ENCODE peak calls at places on chromosomes 3 and 15, in eight cellular contexts. W is CD4-positive, alpha-beta T cell; X is cardiac muscle cell; B is GM12878; I is tibial artery; U is CD8-positive, alpha-beta T cell; H is ovary; S is CD4-positive, alpha-beta memory T cell. Q is an unnamed sample.

GRCh38 chr3:172334743-172335142 is 113.5 kb downstream of the GHSR start:
- DNase-seq in W (no peak), X (no peak), B (no peak), I (no peak), U (no peak), H (no peak), S (no peak), Q (no peak)

GRCh38 chr15:66004618-66005262 is 135.4 kb downstream of the RAB11A start:
- DNase-seq in W (no peak), X (peak; percentile 83), B (no peak), I (no peak), U (no peak), H (peak; percentile 40), S (no peak), Q (no peak)

GRCh38 chr3:124883191-124883747 is 3.9 kb downstream of the ITGB5 start:
- DNase-seq in W (no peak), X (no peak), B (no peak), I (no peak), U (no peak), H (no peak), S (no peak), Q (no peak)

GRCh38 chr3:105823149-105823866 is 45.5 kb downstream of the CBLB start:
- DNase-seq in W (no peak), X (no peak), B (no peak), I (no peak), U (no peak), H (no peak), S (no peak), Q (no peak)

GRCh38 chr3:159872374-159873109 is 116.1 kb upstream of the IL12A start:
- DNase-seq in W (no peak), X (no peak), B (no peak), I (no peak), U (no peak), H (no peak), S (no peak), Q (peak; percentile 84)

GRCh38 chr3:101940521-101940992 is 91.2 kb downstream of the NFKBIZ start:
- DNase-seq in W (no peak), X (peak; percentile 89), B (no peak), I (no peak), U (no peak), H (peak; percentile 46), S (peak; percentile 6), Q (no peak)

GRCh38 chr3:114846779-114847178 is 300.3 kb downstream of the ZBTB20 start:
- DNase-seq in W (no peak), X (no peak), B (no peak), I (no peak), U (no peak), H (no peak), S (no peak), Q (no peak)

GRCh38 chr3:39064646-39065045 is 12.8 kb downstream of the WDR48 start:
- DNase-seq in W (no peak), X (no peak), B (no peak), I (no peak), U (no peak), H (no peak), S (no peak), Q (no peak)

GRCh38 chr3:56368860-56369259 is 99.4 kb downstream of the ERC2 start:
- DNase-seq in W (no peak), X (no peak), B (no peak), I (no peak), U (no peak), H (no peak), S (no peak), Q (no peak)

GRCh38 chr3:50961361-50961760 is 286.6 kb downstream of the DOCK3 start:
- DNase-seq in W (no peak), X (no peak), B (no peak), I (no peak), U (no peak), H (no peak), S (no peak), Q (no peak)

GRCh38 chr15:71646767-71647478 is 163.4 kb upstream of the NR2E3 start:
- DNase-seq in W (no peak), X (no peak), B (no peak), I (no peak), U (no peak), H (no peak), S (no peak), Q (no peak)

GRCh38 chr3:133662256-133662773 is 574 bp upstream of the TOPBP1 start:
- DNase-seq in W (no peak), X (no peak), B (no peak), I (no peak), U (no peak), H (no peak), S (no peak), Q (no peak)

GRCh38 chr15:66997212-66997611 is 68.2 kb upstream of the SMAD3 start:
- DNase-seq in W (no peak), X (no peak), B (no peak), I (no peak), U (no peak), H (no peak), S (no peak), Q (no peak)

GRCh38 chr15:74525946-74526345 is 15.1 kb upstream of the ARID3B start:
- DNase-seq in W (no peak), X (no peak), B (no peak), I (no peak), U (no peak), H (no peak), S (no peak), Q (peak; percentile 85)

GRCh38 chr3:10485806-10486205 is 19.6 kb downstream of the ATP2B2 start:
- DNase-seq in W (no peak), X (no peak), B (no peak), I (no peak), U (no peak), H (no peak), S (no peak), Q (no peak)

DNA sequence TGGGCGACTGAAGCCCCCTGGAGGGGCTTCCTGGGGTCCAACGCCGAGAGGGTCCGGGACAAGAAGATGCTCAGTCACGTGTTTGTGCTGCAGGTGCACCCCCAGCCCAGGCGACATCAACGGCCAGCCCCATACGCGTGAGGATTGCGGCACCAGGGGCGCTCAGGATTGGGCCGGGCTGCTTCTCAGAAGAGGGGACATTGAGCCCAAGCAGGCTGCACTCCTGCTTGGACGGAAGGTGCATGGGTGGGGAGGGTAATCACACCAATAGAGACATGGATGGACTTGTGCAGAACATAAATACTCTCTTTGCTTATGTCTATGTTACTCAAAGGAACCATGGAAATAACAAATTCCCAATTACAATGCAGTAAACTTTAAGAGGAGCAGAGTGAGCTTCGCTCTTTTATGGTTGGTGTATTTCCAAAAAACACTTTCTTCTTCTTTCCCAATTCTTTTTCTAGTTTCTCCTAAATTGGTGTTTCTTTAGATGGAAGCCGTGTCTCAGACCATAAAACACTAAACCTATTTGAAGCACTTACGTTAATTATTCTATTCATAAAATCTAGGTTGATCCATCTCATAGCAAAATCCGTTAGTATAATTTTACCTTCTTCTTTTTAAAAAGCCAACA is 182.7 kb downstream of the GOLGA6L6 start:
- DNase-seq in W (no peak), X (no peak), B (no peak), I (no peak), U (no peak), H (no peak), S (no peak), Q (no peak)
- H3K9me3 ChIP-seq in W (no peaks in the 10 kb centered on the region), X (peaks cover 23% of the 10 kb centered on the region), B (no peaks in the 10 kb centered on the region), I (no peaks in the 10 kb centered on the region), U (no peaks in the 10 kb centered on the region), H (no peaks in the 10 kb centered on the region), S (no peaks in the 10 kb centered on the region), Q (no peaks in the 10 kb centered on the region)

GRCh38 chr3:119298565-119298941 is 4.4 kb downstream of the ARHGAP31 start:
- DNase-seq in W (no peak), X (no peak), B (no peak), I (no peak), U (no peak), H (no peak), S (no peak), Q (no peak)
- H3K9me3 ChIP-seq in W (no peaks in the 10 kb centered on the region), X (no peaks in the 10 kb centered on the region), B (no peaks in the 10 kb centered on the region), I (no peaks in the 10 kb centered on the region), U (no peaks in the 10 kb centered on the region), H (no peaks in the 10 kb centered on the region), S (no peaks in the 10 kb centered on the region), Q (no peaks in the 10 kb centered on the region)

DNA sequence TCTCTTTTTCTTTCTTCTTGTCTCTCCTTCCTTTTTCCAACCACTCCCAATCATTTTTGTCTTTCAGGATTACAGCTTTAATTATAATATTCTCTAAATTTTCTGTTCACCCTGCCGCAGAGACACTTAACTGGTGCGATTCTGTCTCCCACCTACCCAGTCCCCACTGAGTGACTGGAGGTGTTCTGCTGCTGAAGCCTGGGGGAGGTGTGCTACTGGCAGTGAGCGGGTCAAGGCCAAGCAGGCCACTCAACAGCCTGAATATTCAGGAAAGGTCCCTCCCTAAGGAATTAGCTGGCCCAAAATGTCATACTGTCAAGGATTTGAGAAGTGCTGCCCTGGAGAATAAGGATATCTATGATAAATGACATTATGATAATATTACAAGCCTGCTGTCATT is 126.5 kb downstream of the GABRG3 start:
- DNase-seq in W (no peak), X (no peak), B (no peak), I (no peak), U (no peak), H (no peak), S (no peak), Q (no peak)
- H3K9me3 ChIP-seq in W (no peaks in the 10 kb centered on the region), X (no peaks in the 10 kb centered on the region), B (no peaks in the 10 kb centered on the region), I (no peaks in the 10 kb centered on the region), U (no peaks in the 10 kb centered on the region), H (no peaks in the 10 kb centered on the region), S (no peaks in the 10 kb centered on the region), Q (no peaks in the 10 kb centered on the region)

DNA sequence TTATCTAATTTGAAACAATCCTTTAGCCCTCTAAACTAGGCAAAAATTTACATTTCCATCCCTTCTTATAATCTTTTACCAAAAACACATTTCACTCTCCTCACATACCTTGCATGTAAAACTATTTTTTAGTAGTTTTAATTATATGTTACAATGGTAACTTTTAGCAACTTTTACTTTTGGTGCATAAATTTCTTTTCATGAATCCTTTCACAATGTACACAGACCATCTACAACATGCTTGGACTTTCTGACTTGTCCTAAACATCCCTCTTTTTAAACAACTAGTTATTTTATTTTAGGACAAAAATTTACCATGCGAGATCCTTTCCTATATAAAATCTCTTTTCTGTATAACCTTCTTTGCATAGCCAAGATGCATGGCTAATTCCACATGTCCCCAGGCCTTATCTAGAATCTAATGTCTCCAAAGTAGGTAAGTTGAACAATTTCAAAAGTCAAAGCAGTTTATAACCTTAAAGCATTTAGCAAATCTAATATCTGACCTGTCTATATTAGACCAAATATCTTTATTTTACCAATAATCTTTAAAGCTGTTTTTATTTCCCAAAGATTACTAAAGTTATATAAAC is 14.4 kb upstream of the ALDH1L1 start:
- DNase-seq in W (no peak), X (no peak), B (no peak), I (no peak), U (no peak), H (no peak), S (no peak), Q (no peak)
- H3K9me3 ChIP-seq in W (no peaks in the 10 kb centered on the region), X (no peaks in the 10 kb centered on the region), B (no peaks in the 10 kb centered on the region), I (no peaks in the 10 kb centered on the region), U (no peaks in the 10 kb centered on the region), H (no peaks in the 10 kb centered on the region), S (no peaks in the 10 kb centered on the region), Q (peaks cover 12% of the 10 kb centered on the region)

DNA sequence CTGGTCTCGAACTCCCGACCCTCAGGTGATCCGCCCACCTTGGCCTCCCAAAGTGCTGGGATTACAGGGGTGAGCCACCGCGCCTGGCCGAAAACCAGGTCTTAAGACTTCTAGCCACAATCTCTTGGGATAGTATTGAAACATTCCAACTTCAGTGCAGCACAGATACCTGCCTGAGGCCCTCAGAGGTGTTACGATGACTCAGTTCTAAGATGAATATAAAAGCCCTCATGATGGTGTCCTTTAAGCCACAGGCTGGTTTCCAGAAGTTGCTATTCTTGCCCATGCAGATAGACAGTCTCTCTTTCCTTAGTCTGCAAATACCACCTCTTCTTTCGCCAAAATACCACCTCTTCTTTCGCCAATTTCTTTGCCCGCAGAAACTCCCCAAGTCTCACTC is 69.0 kb downstream of the RARB start:
- DNase-seq in W (no peak), X (no peak), B (no peak), I (no peak), U (no peak), H (no peak), S (no peak), Q (no peak)
- H3K9me3 ChIP-seq in W (peaks cover 31% of the 10 kb centered on the region), X (no peaks in the 10 kb centered on the region), B (no peaks in the 10 kb centered on the region), I (peaks cover 12% of the 10 kb centered on the region), U (peaks cover 6% of the 10 kb centered on the region), H (no peaks in the 10 kb centered on the region), S (no peaks in the 10 kb centered on the region), Q (no peaks in the 10 kb centered on the region)

Q was measured in Panc1.